ENCODE peak calls at places on chromosomes 5 and 9, in four cellular contexts. One of them, this sample, is unnamed.

GRCh38 chr9:89850633-89851325 is 246.0 kb downstream of the GADD45G start:
- DNase-seq in astrocyte of the spinal cord: peak
- DNase-seq in prostate gland: peak
- DNase-seq in fibroblast of lung: peak
- DNase-seq in this sample: peak

GRCh38 chr9:13450723-13451122 is 171.2 kb upstream of the MPDZ start:
- DNase-seq in astrocyte of the spinal cord: no peak
- DNase-seq in prostate gland: no peak
- DNase-seq in fibroblast of lung: no peak
- DNase-seq in this sample: peak

GRCh38 chr5:179577286-179577960 is 27.1 kb downstream of the RUFY1 start:
- DNase-seq in astrocyte of the spinal cord: no peak
- DNase-seq in prostate gland: no peak
- DNase-seq in fibroblast of lung: no peak
- DNase-seq in this sample: no peak

GRCh38 chr5:78806544-78806943 is 158.0 kb upstream of the LHFPL2 start:
- DNase-seq in astrocyte of the spinal cord: no peak
- DNase-seq in prostate gland: no peak
- DNase-seq in fibroblast of lung: peak
- DNase-seq in this sample: peak

GRCh38 chr9:130794923-130795495 is 40.0 kb upstream of the ABL1 start:
- DNase-seq in astrocyte of the spinal cord: no peak
- DNase-seq in prostate gland: no peak
- DNase-seq in fibroblast of lung: peak
- DNase-seq in this sample: no peak

GRCh38 chr9:92196909-92197308 is 81.7 kb upstream of the SPTLC1 start:
- DNase-seq in astrocyte of the spinal cord: no peak
- DNase-seq in prostate gland: no peak
- DNase-seq in fibroblast of lung: peak
- DNase-seq in this sample: peak

GRCh38 chr5:58582004-58582403 is 871 bp upstream of the RAB3C start:
- DNase-seq in astrocyte of the spinal cord: no peak
- DNase-seq in prostate gland: no peak
- DNase-seq in fibroblast of lung: no peak
- DNase-seq in this sample: no peak

GRCh38 chr5:76791461-76791860 is 27.4 kb upstream of the F2RL1 start:
- DNase-seq in astrocyte of the spinal cord: peak
- DNase-seq in prostate gland: no peak
- DNase-seq in fibroblast of lung: peak
- DNase-seq in this sample: peak

GRCh38 chr5:135437796-135438560 is 9.2 kb downstream of the DCANP1 start:
- DNase-seq in astrocyte of the spinal cord: peak
- DNase-seq in prostate gland: peak
- DNase-seq in fibroblast of lung: peak
- DNase-seq in this sample: peak

GRCh38 chr9:137128158-137129088 is 10.5 kb upstream of the GRIN1 start:
- DNase-seq in astrocyte of the spinal cord: no peak
- DNase-seq in prostate gland: no peak
- DNase-seq in fibroblast of lung: no peak
- DNase-seq in this sample: no peak

GRCh38 chr9:111890254-111890791 is 6.3 kb upstream of the UGCG start:
- DNase-seq in astrocyte of the spinal cord: no peak
- DNase-seq in prostate gland: no peak
- DNase-seq in fibroblast of lung: no peak
- DNase-seq in this sample: no peak

GRCh38 chr9:127885508-127886281 is 8.2 kb upstream of the AK1 start:
- DNase-seq in astrocyte of the spinal cord: no peak
- DNase-seq in prostate gland: no peak
- DNase-seq in fibroblast of lung: no peak
- DNase-seq in this sample: no peak

GRCh38 chr5:40405230-40405629 is 274.5 kb upstream of the PTGER4 start:
- DNase-seq in astrocyte of the spinal cord: no peak
- DNase-seq in prostate gland: no peak
- DNase-seq in fibroblast of lung: peak
- DNase-seq in this sample: peak

GRCh38 chr9:72623156-72623555 is 101.7 kb downstream of the TMC1 start:
- DNase-seq in astrocyte of the spinal cord: peak
- DNase-seq in prostate gland: no peak
- DNase-seq in fibroblast of lung: no peak
- DNase-seq in this sample: peak

GRCh38 chr9:71249729-71250317 is 128.4 kb upstream of the TRPM3 start:
- DNase-seq in astrocyte of the spinal cord: peak
- DNase-seq in prostate gland: peak
- DNase-seq in fibroblast of lung: peak
- DNase-seq in this sample: peak

GRCh38 chr9:22528485-22528884 is 81.9 kb downstream of the DMRTA1 start:
- DNase-seq in astrocyte of the spinal cord: peak
- DNase-seq in prostate gland: no peak
- DNase-seq in fibroblast of lung: peak
- DNase-seq in this sample: peak

GRCh38 chr5:88438006-88438405 is 169.4 kb upstream of the TMEM161B start:
- DNase-seq in astrocyte of the spinal cord: peak
- DNase-seq in prostate gland: no peak
- DNase-seq in fibroblast of lung: no peak
- DNase-seq in this sample: no peak

GRCh38 chr5:55073211-55073610 is 29.2 kb upstream of the GZMA start:
- DNase-seq in astrocyte of the spinal cord: no peak
- DNase-seq in prostate gland: no peak
- DNase-seq in fibroblast of lung: no peak
- DNase-seq in this sample: no peak

GRCh38 chr5:108753877-108754276 is 6.2 kb downstream of the FER start:
- DNase-seq in astrocyte of the spinal cord: peak
- DNase-seq in prostate gland: no peak
- DNase-seq in fibroblast of lung: peak
- DNase-seq in this sample: peak

GRCh38 chr5:138697720-138698360 is 55.4 kb upstream of the CTNNA1 start:
- DNase-seq in astrocyte of the spinal cord: no peak
- DNase-seq in prostate gland: no peak
- DNase-seq in fibroblast of lung: no peak
- DNase-seq in this sample: peak

GRCh38 chr9:35048521-35048920 is 23.9 kb downstream of the VCP start:
- DNase-seq in astrocyte of the spinal cord: no peak
- DNase-seq in prostate gland: no peak
- DNase-seq in fibroblast of lung: no peak
- DNase-seq in this sample: no peak

GRCh38 chr5:168374532-168374931 is 83.1 kb downstream of the WWC1 start:
- DNase-seq in astrocyte of the spinal cord: no peak
- DNase-seq in prostate gland: no peak
- DNase-seq in fibroblast of lung: no peak
- DNase-seq in this sample: no peak

GRCh38 chr5:10562202-10563131 is 1.4 kb upstream of the ANKRD33B start:
- DNase-seq in astrocyte of the spinal cord: no peak
- DNase-seq in prostate gland: no peak
- DNase-seq in fibroblast of lung: no peak
- DNase-seq in this sample: no peak

GRCh38 chr5:134242146-134242545 is 16.3 kb upstream of the PPP2CA start:
- DNase-seq in astrocyte of the spinal cord: peak
- DNase-seq in prostate gland: no peak
- DNase-seq in fibroblast of lung: peak
- DNase-seq in this sample: peak

GRCh38 chr5:179154991-179155955 is 95.1 kb downstream of the ZNF354C start:
- DNase-seq in astrocyte of the spinal cord: no peak
- DNase-seq in prostate gland: no peak
- DNase-seq in fibroblast of lung: no peak
- DNase-seq in this sample: no peak

GRCh38 chr5:33725846-33726245 is 165.9 kb downstream of the ADAMTS12 start:
- DNase-seq in astrocyte of the spinal cord: peak
- DNase-seq in prostate gland: no peak
- DNase-seq in fibroblast of lung: no peak
- DNase-seq in this sample: peak

GRCh38 chr5:151596839-151597539 is 5.9 kb upstream of the FAT2 start:
- DNase-seq in astrocyte of the spinal cord: peak
- DNase-seq in prostate gland: no peak
- DNase-seq in fibroblast of lung: no peak
- DNase-seq in this sample: no peak

GRCh38 chr5:71482132-71482531 is 26.7 kb downstream of the BDP1 start:
- DNase-seq in astrocyte of the spinal cord: peak
- DNase-seq in prostate gland: peak
- DNase-seq in fibroblast of lung: peak
- DNase-seq in this sample: peak

GRCh38 chr9:114718801-114719221 is 36.8 kb upstream of the TEX48 start:
- DNase-seq in astrocyte of the spinal cord: no peak
- DNase-seq in prostate gland: no peak
- DNase-seq in fibroblast of lung: no peak
- DNase-seq in this sample: no peak

GRCh38 chr5:5497132-5497748 is 74.8 kb downstream of the ICE1 start:
- DNase-seq in astrocyte of the spinal cord: peak
- DNase-seq in prostate gland: peak
- DNase-seq in fibroblast of lung: peak
- DNase-seq in this sample: peak
- TF ChIP-seq CTCF in astrocyte of the spinal cord: peak
- TF ChIP-seq CTCF in prostate gland: peak
- TF ChIP-seq CTCF in fibroblast of lung: peak
- TF ChIP-seq CTCF in this sample: peak

GRCh38 chr5:52809884-52810283 is 22.2 kb downstream of the ITGA1 start:
- DNase-seq in astrocyte of the spinal cord: peak
- DNase-seq in prostate gland: no peak
- DNase-seq in fibroblast of lung: peak
- DNase-seq in this sample: peak
- H3K4me3 ChIP-seq in astrocyte of the spinal cord: no peak
- H3K4me3 ChIP-seq in prostate gland: no peak
- H3K4me3 ChIP-seq in fibroblast of lung: no peak
- H3K4me3 ChIP-seq in this sample: no peak

GRCh38 chr5:159682623-159683022 is 233.7 kb upstream of the ADRA1B start:
- DNase-seq in astrocyte of the spinal cord: no peak
- DNase-seq in prostate gland: no peak
- DNase-seq in fibroblast of lung: no peak
- DNase-seq in this sample: no peak
- TF ChIP-seq CTCF in astrocyte of the spinal cord: no peak
- TF ChIP-seq CTCF in prostate gland: no peak
- TF ChIP-seq CTCF in fibroblast of lung: no peak
- TF ChIP-seq CTCF in this sample: peak

GRCh38 chr5:172575416-172575815 is 65.6 kb upstream of the NEURL1B start:
- DNase-seq in astrocyte of the spinal cord: no peak
- DNase-seq in prostate gland: no peak
- DNase-seq in fibroblast of lung: no peak
- DNase-seq in this sample: no peak
- H3K4me3 ChIP-seq in astrocyte of the spinal cord: no peak
- H3K4me3 ChIP-seq in prostate gland: no peak
- H3K4me3 ChIP-seq in fibroblast of lung: no peak
- H3K4me3 ChIP-seq in this sample: no peak

GRCh38 chr9:133828338-133828997 is 90.3 kb upstream of the SARDH start:
- DNase-seq in astrocyte of the spinal cord: no peak
- DNase-seq in prostate gland: no peak
- DNase-seq in fibroblast of lung: no peak
- DNase-seq in this sample: no peak
- TF ChIP-seq CTCF in astrocyte of the spinal cord: no peak
- TF ChIP-seq CTCF in prostate gland: no peak
- TF ChIP-seq CTCF in fibroblast of lung: no peak
- TF ChIP-seq CTCF in this sample: no peak

DNA sequence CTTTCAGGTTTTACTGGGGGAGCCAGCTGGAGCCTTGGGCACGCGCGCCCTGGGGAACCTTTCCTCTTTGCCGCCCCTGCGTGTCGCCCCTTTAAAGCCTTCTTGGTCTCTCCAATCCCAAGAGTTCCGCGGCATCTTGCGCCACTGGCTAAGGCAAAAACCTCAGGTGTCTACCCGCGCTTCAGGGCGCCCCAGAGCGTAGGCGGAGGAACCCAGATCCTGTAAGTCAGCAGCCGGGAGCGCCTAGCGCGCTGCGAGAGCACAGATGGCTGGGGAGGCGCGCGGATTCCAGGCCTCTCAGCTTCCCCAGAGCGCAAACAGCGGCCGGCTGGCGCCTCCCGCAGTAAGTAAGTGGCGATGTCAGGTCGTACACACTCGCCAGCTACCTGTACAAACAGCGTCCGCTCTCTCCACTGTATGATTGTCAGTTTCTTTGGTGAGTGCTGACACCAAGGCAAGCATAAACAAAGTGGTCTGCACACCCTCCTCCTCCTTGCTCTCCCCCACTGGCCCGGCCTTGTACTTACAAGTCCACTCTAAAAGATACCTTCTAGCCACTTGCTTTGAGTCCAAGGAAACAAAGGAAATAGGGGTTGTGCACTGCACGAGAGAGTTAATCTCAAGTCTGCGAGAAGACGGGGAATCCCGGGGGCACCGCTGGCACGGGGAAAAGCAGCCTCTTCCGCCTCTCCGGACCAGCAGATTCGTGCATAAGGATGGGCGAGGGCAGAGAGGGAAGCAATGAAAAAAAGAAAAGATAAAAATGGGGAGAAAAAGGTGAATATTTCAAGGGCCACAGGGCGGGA is 2.9 kb downstream of the HTR1A start:
- DNase-seq in astrocyte of the spinal cord: no peak
- DNase-seq in prostate gland: no peak
- DNase-seq in fibroblast of lung: no peak
- DNase-seq in this sample: no peak
- H3K4me3 ChIP-seq in astrocyte of the spinal cord: no peak
- H3K4me3 ChIP-seq in prostate gland: no peak
- H3K4me3 ChIP-seq in fibroblast of lung: no peak
- H3K4me3 ChIP-seq in this sample: no peak

GRCh38 chr9:75979362-75979761 is 88.9 kb downstream of the PCSK5 start:
- DNase-seq in astrocyte of the spinal cord: no peak
- DNase-seq in prostate gland: no peak
- DNase-seq in fibroblast of lung: no peak
- DNase-seq in this sample: peak
- TF ChIP-seq CTCF in astrocyte of the spinal cord: peak
- TF ChIP-seq CTCF in prostate gland: no peak
- TF ChIP-seq CTCF in fibroblast of lung: peak
- TF ChIP-seq CTCF in this sample: peak

GRCh38 chr5:111755264-111755941 is 1.6 kb downstream of the NREP start:
- DNase-seq in astrocyte of the spinal cord: no peak
- DNase-seq in prostate gland: no peak
- DNase-seq in fibroblast of lung: no peak
- DNase-seq in this sample: peak
- H3K4me3 ChIP-seq in astrocyte of the spinal cord: peak
- H3K4me3 ChIP-seq in prostate gland: no peak
- H3K4me3 ChIP-seq in fibroblast of lung: peak
- H3K4me3 ChIP-seq in this sample: peak

GRCh38 chr5:142770650-142771609 is 753 bp downstream of the ARHGAP26 start:
- DNase-seq in astrocyte of the spinal cord: peak
- DNase-seq in prostate gland: peak
- DNase-seq in fibroblast of lung: peak
- DNase-seq in this sample: peak
- TF ChIP-seq CTCF in astrocyte of the spinal cord: peak
- TF ChIP-seq CTCF in prostate gland: no peak
- TF ChIP-seq CTCF in fibroblast of lung: no peak
- TF ChIP-seq CTCF in this sample: no peak

DNA sequence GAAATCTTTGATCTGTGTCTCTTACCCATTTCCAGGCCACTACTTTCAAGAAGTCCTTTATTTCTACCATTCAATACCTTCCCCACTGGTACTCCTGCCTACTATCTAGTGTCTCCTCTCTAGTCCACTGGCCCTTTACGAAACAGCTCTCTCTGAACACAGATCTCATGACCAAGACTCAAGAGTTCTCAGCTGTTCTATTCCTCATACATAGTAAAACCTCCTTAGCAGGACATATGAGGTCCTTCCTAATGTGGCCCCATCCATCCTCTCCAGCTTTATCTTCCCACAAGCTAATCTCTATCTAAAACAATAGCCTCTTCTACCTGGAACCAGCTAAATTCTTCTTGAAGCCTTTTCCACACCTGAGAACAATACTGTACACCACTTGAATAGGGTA is 2.6 kb downstream of the TEX10 start:
- DNase-seq in astrocyte of the spinal cord: no peak
- DNase-seq in prostate gland: no peak
- DNase-seq in fibroblast of lung: no peak
- DNase-seq in this sample: no peak
- H3K4me3 ChIP-seq in astrocyte of the spinal cord: no peak
- H3K4me3 ChIP-seq in prostate gland: no peak
- H3K4me3 ChIP-seq in fibroblast of lung: peak
- H3K4me3 ChIP-seq in this sample: no peak

This sample was measured in cardiac fibroblast.